ENCODE peak calls at places on chromosomes 16 and 17, in ten cellular contexts. E, V, F, N, T, L, P, Z, S and K are unnamed samples.

GRCh38 chr16:84086996-84087395 is 29.7 kb downstream of the MBTPS1 start:
- DNase-seq in T (no peak), F (no peak), V (no peak), L (no peak), Z (no peak), P (no peak), N (no peak), E (no peak), S (no peak), K (no peak)

GRCh38 chr16:83935005-83935857 is 17.8 kb upstream of the OSGIN1 start:
- DNase-seq in T (no peak), Z (no peak), E (no peak), L (no peak), P (no peak), V (no peak), N (no peak), S (no peak), F (no peak), K (no peak)

GRCh38 chr16:11497851-11498289 is 88.8 kb downstream of the LITAF start:
- DNase-seq in Z (peak), V (no peak), F (peak), S (peak), L (no peak), P (no peak), E (peak), N (no peak), T (peak), K (no peak)

GRCh38 chr17:40320771-40321501 is 12.0 kb downstream of the RARA start:
- DNase-seq in T (no peak), P (peak), N (no peak), V (peak), L (peak), E (peak), Z (no peak), F (no peak), S (no peak), K (peak)

GRCh38 chr17:66309793-66310192 is 7.4 kb downstream of the PRKCA start:
- DNase-seq in V (no peak), P (no peak), L (no peak), N (no peak), F (no peak), Z (no peak), T (no peak), E (no peak), S (no peak), K (no peak)

GRCh38 chr16:22278418-22278817 is 18.8 kb upstream of the POLR3E start:
- DNase-seq in Z (no peak), E (no peak), S (no peak), V (no peak), P (no peak), N (no peak), F (no peak), T (no peak), L (no peak), K (no peak)

GRCh38 chr17:68399638-68400403 is 57.5 kb downstream of the WIPI1 start:
- DNase-seq in L (no peak), F (no peak), N (peak), V (no peak), E (no peak), S (no peak), T (no peak), Z (no peak), P (peak), K (peak)

GRCh38 chr17:20314834-20315233 is 152.5 kb downstream of the LGALS9B start:
- DNase-seq in S (no peak), L (no peak), V (no peak), T (no peak), E (no peak), F (no peak), N (no peak), P (no peak), Z (no peak), K (no peak)

GRCh38 chr16:49464877-49465504 is 91.4 kb downstream of the C16orf78 start:
- DNase-seq in V (peak), Z (no peak), N (no peak), L (no peak), P (peak), S (no peak), T (no peak), F (no peak), E (no peak), K (no peak)

GRCh38 chr17:66944365-66945203 is 19.9 kb upstream of the CACNG4 start:
- DNase-seq in L (no peak), S (no peak), Z (no peak), V (no peak), N (peak), E (no peak), F (peak), P (no peak), T (no peak), K (no peak)

GRCh38 chr17:74959826-74960738 is 12.5 kb downstream of the HID1 start:
- DNase-seq in E (no peak), Z (no peak), T (no peak), L (no peak), S (no peak), F (no peak), V (no peak), P (no peak), N (no peak), K (no peak)

GRCh38 chr16:89855986-89856385 is 17.4 kb upstream of the TCF25 start:
- DNase-seq in E (no peak), N (no peak), S (no peak), Z (no peak), F (no peak), P (no peak), V (no peak), T (no peak), L (no peak), K (no peak)

GRCh38 chr16:81237282-81237681 is 1.2 kb upstream of the BCO1 start:
- DNase-seq in F (no peak), L (no peak), P (no peak), V (peak), E (no peak), Z (no peak), N (peak), S (no peak), T (peak), K (no peak)

GRCh38 chr17:45200701-45201100 is 21.0 kb upstream of the FMNL1 start:
- DNase-seq in V (peak), F (no peak), N (no peak), S (no peak), L (no peak), Z (no peak), T (no peak), E (peak), P (no peak), K (no peak)

GRCh38 chr16:9499921-9500593 is 408.6 kb downstream of the HAPSTR1 start:
- DNase-seq in S (no peak), E (no peak), T (no peak), Z (no peak), N (no peak), V (no peak), F (no peak), L (no peak), P (no peak), K (no peak)

GRCh38 chr17:17179371-17179827 is 26.7 kb downstream of the PLD6 start:
- DNase-seq in T (no peak), F (no peak), L (no peak), N (no peak), E (no peak), P (peak), Z (no peak), S (no peak), V (no peak), K (no peak)

GRCh38 chr16:85401370-85401916 is 211.7 kb upstream of the GSE1 start:
- DNase-seq in T (no peak), E (no peak), S (no peak), F (no peak), N (no peak), Z (no peak), L (no peak), P (no peak), V (peak), K (no peak)

GRCh38 chr16:87897563-87898505 is 28.5 kb upstream of the SLC7A5 start:
- DNase-seq in N (no peak), E (no peak), S (no peak), L (no peak), T (no peak), P (peak), V (no peak), F (no peak), Z (no peak), K (peak)

GRCh38 chr17:16987830-16988601 is 16.1 kb upstream of the TNFRSF13B start:
- DNase-seq in F (no peak), T (peak), E (peak), S (no peak), N (peak), V (peak), L (peak), P (peak), Z (peak), K (peak)

GRCh38 chr16:75264999-75265910 is 13.8 kb upstream of the BCAR1 start:
- DNase-seq in P (no peak), S (no peak), E (no peak), V (peak), L (no peak), F (peak), N (no peak), T (no peak), Z (no peak), K (no peak)

GRCh38 chr16:80670170-80670865 is 129.5 kb downstream of the DYNLRB2 start:
- DNase-seq in N (no peak), F (no peak), T (no peak), E (no peak), L (peak), S (no peak), V (no peak), P (peak), Z (no peak), K (peak)

GRCh38 chr17:43690624-43691316 is 29.0 kb upstream of the MEOX1 start:
- DNase-seq in T (no peak), P (no peak), Z (no peak), V (no peak), L (no peak), F (no peak), E (no peak), N (no peak), S (no peak), K (no peak)

GRCh38 chr16:55502801-55503366 is 6.0 kb upstream of the LPCAT2 start:
- DNase-seq in E (peak), F (peak), P (no peak), V (peak), S (peak), T (peak), L (no peak), N (peak), Z (no peak), K (no peak)

GRCh38 chr17:7842950-7843535 is 9.0 kb downstream of the KDM6B start:
- DNase-seq in P (no peak), E (peak), F (peak), N (no peak), L (peak), T (no peak), Z (peak), V (peak), S (no peak), K (peak)

GRCh38 chr17:21295036-21295952 is 10.8 kb downstream of the MAP2K3 start:
- DNase-seq in E (no peak), T (no peak), N (no peak), Z (no peak), F (peak), S (no peak), V (peak), P (no peak), L (no peak), K (no peak)

GRCh38 chr17:50221500-50222480 is 20.4 kb upstream of the COL1A1 start:
- DNase-seq in Z (no peak), E (peak), F (no peak), P (no peak), N (peak), L (no peak), T (no peak), V (no peak), S (no peak), K (no peak)